ENCODE peak calls at places on chromosomes 2 and 18, in four cellular contexts. Y is ELF-1; G is GM12891; X is activated CD4-positive, alpha-beta T cell treated with anti-CD3 and anti-CD28 coated beads for 36 hours. C is an unnamed sample.

GRCh38 chr2:6883448-6884122 is 6.0 kb downstream of the RSAD2 start:
- DNase-seq in Y (peak), G (no peak), X (no peak), C (no peak)

GRCh38 chr2:154527962-154528361 is 170.5 kb upstream of the KCNJ3 start:
- DNase-seq in Y (peak), G (no peak), X (no peak), C (no peak)

GRCh38 chr18:79935925-79936324 is 15.5 kb downstream of the SLC66A2 start:
- DNase-seq in Y (no peak), G (no peak), X (no peak), C (no peak)

GRCh38 chr2:199851886-199852285 is 894 bp upstream of the FTCDNL1 start:
- DNase-seq in Y (no peak), G (no peak), X (no peak), C (no peak)

GRCh38 chr2:203886579-203887230 is 19.1 kb downstream of the CTLA4 start:
- DNase-seq in Y (no peak), G (no peak), X (peak), C (no peak)

GRCh38 chr2:6352906-6353515 is 512.7 kb downstream of the CMPK2 start:
- DNase-seq in Y (peak), G (no peak), X (no peak), C (peak)

GRCh38 chr2:235674812-235675211 is 181.0 kb downstream of the AGAP1 start:
- DNase-seq in Y (no peak), G (no peak), X (no peak), C (no peak)

GRCh38 chr2:182767578-182767977 is 51.5 kb downstream of the DNAJC10 start:
- DNase-seq in Y (peak), G (no peak), X (no peak), C (peak)

GRCh38 chr18:50475538-50476193 is 84.2 kb upstream of the MAPK4 start:
- DNase-seq in Y (no peak), G (no peak), X (no peak), C (peak)

GRCh38 chr2:68251855-68252406 is 401 bp downstream of the PPP3R1 start:
- DNase-seq in Y (peak), G (peak), X (peak), C (no peak)

GRCh38 chr18:24315170-24315569 is 82.5 kb downstream of the OSBPL1A start:
- DNase-seq in Y (no peak), G (no peak), X (no peak), C (no peak)

GRCh38 chr2:62996534-62997186 is 54.0 kb upstream of the OTX1 start:
- DNase-seq in Y (no peak), G (no peak), X (no peak), C (no peak)

GRCh38 chr2:240646900-240647502 is 21.7 kb downstream of the GPR35 start:
- DNase-seq in Y (no peak), G (no peak), X (no peak), C (no peak)

GRCh38 chr2:195319112-195319460 is 337.9 kb upstream of the SLC39A10 start:
- DNase-seq in Y (peak), G (no peak), X (no peak), C (no peak)

GRCh38 chr2:157338013-157338412 is 12.4 kb upstream of the ERMN start:
- DNase-seq in Y (no peak), G (no peak), X (peak), C (no peak)

GRCh38 chr2:112692914-112693313 is 27.9 kb upstream of the NT5DC4 start:
- DNase-seq in Y (no peak), G (no peak), X (peak), C (no peak)

GRCh38 chr18:35378206-35378795 is 1.2 kb upstream of the ZNF396 start:
- DNase-seq in Y (no peak), G (no peak), X (no peak), C (no peak)

GRCh38 chr2:240985881-240986786 is 12.3 kb upstream of the SNED1 start:
- DNase-seq in Y (no peak), G (no peak), X (no peak), C (no peak)

GRCh38 chr2:170118641-170119040 is 59.3 kb upstream of the MYO3B start:
- DNase-seq in Y (no peak), G (no peak), X (no peak), C (no peak)

GRCh38 chr18:8839285-8839684 is 133.9 kb downstream of the MTCL1 start:
- DNase-seq in Y (no peak), G (no peak), X (no peak), C (no peak)

GRCh38 chr2:113075030-113075429 is 7.3 kb downstream of the IL1F10 start:
- DNase-seq in Y (no peak), G (no peak), X (no peak), C (no peak)

GRCh38 chr2:144572977-144573376 is 53.1 kb upstream of the ZEB2 start:
- DNase-seq in Y (no peak), G (no peak), X (no peak), C (no peak)

GRCh38 chr2:107282135-107282534 is 396.2 kb upstream of the ST6GAL2 start:
- DNase-seq in Y (no peak), G (no peak), X (no peak), C (no peak)

GRCh38 chr2:127024769-127025356 is 82.1 kb downstream of the BIN1 start:
- DNase-seq in Y (peak), G (no peak), X (no peak), C (no peak)

GRCh38 chr18:57780318-57781127 is 22.6 kb downstream of the ATP8B1 start:
- DNase-seq in Y (no peak), G (no peak), X (no peak), C (no peak)

GRCh38 chr2:88834376-88834775 is 142.9 kb downstream of the RPIA start:
- DNase-seq in Y (no peak), G (no peak), X (no peak), C (no peak)

GRCh38 chr2:15059870-15060617 is 427.5 kb downstream of the LRATD1 start:
- DNase-seq in Y (no peak), G (no peak), X (no peak), C (no peak)

GRCh38 chr2:203673933-203674332 is 32.5 kb upstream of the CD28 start:
- DNase-seq in Y (no peak), G (peak), X (peak), C (no peak)

GRCh38 chr2:67867735-67868134 is 195.1 kb downstream of the C1D start:
- DNase-seq in Y (no peak), G (no peak), X (no peak), C (no peak)

GRCh38 chr2:63440612-63441011 is 147.7 kb downstream of the WDPCP start:
- DNase-seq in Y (no peak), G (no peak), X (peak), C (no peak)

GRCh38 chr18:23822590-23823385 is 133.5 kb downstream of the LAMA3 start:
- DNase-seq in Y (no peak), G (no peak), X (no peak), C (no peak)

GRCh38 chr2:206647985-206648384 is 5.7 kb downstream of the FAM237A start:
- DNase-seq in Y (no peak), G (no peak), X (no peak), C (no peak)

GRCh38 chr2:57943271-57943670 is 103.3 kb upstream of the VRK2 start:
- DNase-seq in Y (no peak), G (no peak), X (no peak), C (no peak)

GRCh38 chr2:55175254-55176093 is 56.6 kb downstream of the CLHC1 start:
- DNase-seq in Y (no peak), G (peak), X (no peak), C (peak)

GRCh38 chr18:4847066-4847465 is 350.0 kb downstream of the AKAIN1 start:
- DNase-seq in Y (no peak), G (no peak), X (no peak), C (no peak)

GRCh38 chr2:43218550-43219382 is 7.6 kb downstream of the ZFP36L2 start:
- DNase-seq in Y (peak), G (no peak), X (peak), C (peak)

GRCh38 chr2:196606516-196606915 is 33.0 kb upstream of the CCDC150 start:
- DNase-seq in Y (no peak), G (no peak), X (no peak), C (no peak)

C was measured in HepG2.